ENCODE peak calls at places on chromosomes 5 and 9, in six cellular contexts. One of them, this sample, is unnamed.

GRCh38 chr5:150271923-150272322 is 17.6 kb downstream of the CAMK2A start:
- DNase-seq in naive B cell: no peak
- DNase-seq in astrocyte of the spinal cord: no peak
- DNase-seq in activated naive CD8-positive, alpha-beta T cell treated with anti-CD3 and anti-CD28 coated beads, Interleukin-2, amount 50 U/mL, for 24 hours: no peak
- DNase-seq in amniotic epithelial cell: no peak
- DNase-seq in NCI-H748 treated with DMSO at 0.1 percent for 48 hours: no peak
- DNase-seq in this sample: no peak

GRCh38 chr5:119059740-119060255 is 11.1 kb upstream of the DMXL1 start:
- DNase-seq in naive B cell: no peak
- DNase-seq in astrocyte of the spinal cord: no peak
- DNase-seq in activated naive CD8-positive, alpha-beta T cell treated with anti-CD3 and anti-CD28 coated beads, Interleukin-2, amount 50 U/mL, for 24 hours: no peak
- DNase-seq in amniotic epithelial cell: no peak
- DNase-seq in NCI-H748 treated with DMSO at 0.1 percent for 48 hours: no peak
- DNase-seq in this sample: no peak

GRCh38 chr9:133534346-133535284 is at the start of gene ADAMTSL2:
- DNase-seq in naive B cell: no peak
- DNase-seq in astrocyte of the spinal cord: peak
- DNase-seq in activated naive CD8-positive, alpha-beta T cell treated with anti-CD3 and anti-CD28 coated beads, Interleukin-2, amount 50 U/mL, for 24 hours: peak
- DNase-seq in amniotic epithelial cell: peak
- DNase-seq in NCI-H748 treated with DMSO at 0.1 percent for 48 hours: no peak
- DNase-seq in this sample: no peak

GRCh38 chr5:95818181-95819147 is 4.1 kb downstream of the GLRX start:
- DNase-seq in naive B cell: peak
- DNase-seq in astrocyte of the spinal cord: no peak
- DNase-seq in activated naive CD8-positive, alpha-beta T cell treated with anti-CD3 and anti-CD28 coated beads, Interleukin-2, amount 50 U/mL, for 24 hours: no peak
- DNase-seq in amniotic epithelial cell: no peak
- DNase-seq in NCI-H748 treated with DMSO at 0.1 percent for 48 hours: no peak
- DNase-seq in this sample: no peak

GRCh38 chr5:7762267-7762666 is 88.7 kb downstream of the CFAP90 start:
- DNase-seq in naive B cell: no peak
- DNase-seq in astrocyte of the spinal cord: no peak
- DNase-seq in activated naive CD8-positive, alpha-beta T cell treated with anti-CD3 and anti-CD28 coated beads, Interleukin-2, amount 50 U/mL, for 24 hours: no peak
- DNase-seq in amniotic epithelial cell: no peak
- DNase-seq in NCI-H748 treated with DMSO at 0.1 percent for 48 hours: peak
- DNase-seq in this sample: no peak

GRCh38 chr5:26856238-26856637 is 182.1 kb downstream of the CDH9 start:
- DNase-seq in naive B cell: no peak
- DNase-seq in astrocyte of the spinal cord: no peak
- DNase-seq in activated naive CD8-positive, alpha-beta T cell treated with anti-CD3 and anti-CD28 coated beads, Interleukin-2, amount 50 U/mL, for 24 hours: no peak
- DNase-seq in amniotic epithelial cell: no peak
- DNase-seq in NCI-H748 treated with DMSO at 0.1 percent for 48 hours: no peak
- DNase-seq in this sample: no peak

GRCh38 chr9:28792736-28793135 is 1219.5 kb upstream of the C9orf72 start:
- DNase-seq in naive B cell: no peak
- DNase-seq in astrocyte of the spinal cord: no peak
- DNase-seq in activated naive CD8-positive, alpha-beta T cell treated with anti-CD3 and anti-CD28 coated beads, Interleukin-2, amount 50 U/mL, for 24 hours: no peak
- DNase-seq in amniotic epithelial cell: no peak
- DNase-seq in NCI-H748 treated with DMSO at 0.1 percent for 48 hours: no peak
- DNase-seq in this sample: no peak

GRCh38 chr9:16307626-16308195 is 562.8 kb downstream of the BNC2 start:
- DNase-seq in naive B cell: no peak
- DNase-seq in astrocyte of the spinal cord: no peak
- DNase-seq in activated naive CD8-positive, alpha-beta T cell treated with anti-CD3 and anti-CD28 coated beads, Interleukin-2, amount 50 U/mL, for 24 hours: no peak
- DNase-seq in amniotic epithelial cell: no peak
- DNase-seq in NCI-H748 treated with DMSO at 0.1 percent for 48 hours: no peak
- DNase-seq in this sample: no peak

GRCh38 chr9:136599811-136600660 is 54.2 kb upstream of the NOTCH1 start:
- DNase-seq in naive B cell: no peak
- DNase-seq in astrocyte of the spinal cord: no peak
- DNase-seq in activated naive CD8-positive, alpha-beta T cell treated with anti-CD3 and anti-CD28 coated beads, Interleukin-2, amount 50 U/mL, for 24 hours: no peak
- DNase-seq in amniotic epithelial cell: no peak
- DNase-seq in NCI-H748 treated with DMSO at 0.1 percent for 48 hours: no peak
- DNase-seq in this sample: no peak

GRCh38 chr5:55732592-55732991 is 5.3 kb upstream of the DDX4 start:
- DNase-seq in naive B cell: no peak
- DNase-seq in astrocyte of the spinal cord: no peak
- DNase-seq in activated naive CD8-positive, alpha-beta T cell treated with anti-CD3 and anti-CD28 coated beads, Interleukin-2, amount 50 U/mL, for 24 hours: no peak
- DNase-seq in amniotic epithelial cell: no peak
- DNase-seq in NCI-H748 treated with DMSO at 0.1 percent for 48 hours: no peak
- DNase-seq in this sample: no peak

This sample was measured in brain microvascular endothelial cell.